ENCODE peak calls at places on chromosomes 2 and 18, in seven cellular contexts. P is RWPE1, F is GM06990, W is uterus, A is lung, J is coronary artery, K is foreskin keratinocyte. S is an unnamed sample.

GRCh38 chr18:9827856-9828793 is 57.6 kb upstream of the TXNDC2 start:
- DNase-seq in P (peak), F (no peak), W (peak), A (peak), J (no peak), K (peak), S (no peak)

GRCh38 chr2:199484927-199485326 is 27.2 kb upstream of the SATB2 start:
- DNase-seq in P (no peak), F (no peak), W (no peak), A (no peak), J (no peak), K (no peak), S (no peak)

GRCh38 chr2:119981896-119982295 is 31.0 kb upstream of the EPB41L5 start:
- DNase-seq in P (no peak), F (no peak), W (no peak), A (no peak), J (no peak), K (no peak), S (no peak)

GRCh38 chr2:2112416-2113131 is 218.5 kb downstream of the MYT1L start:
- DNase-seq in P (no peak), F (no peak), W (no peak), A (no peak), J (no peak), K (no peak), S (no peak)

GRCh38 chr2:85277416-85278158 is 50.2 kb downstream of the TGOLN2 start:
- DNase-seq in P (no peak), F (no peak), W (peak), A (no peak), J (no peak), K (peak), S (no peak)

GRCh38 chr18:8705280-8705940 is at the start of gene MTCL1:
- DNase-seq in P (peak), F (peak), W (no peak), A (peak), J (no peak), K (peak), S (no peak)

GRCh38 chr2:10163498-10164486 is 41.3 kb downstream of the RRM2 start:
- DNase-seq in P (no peak), F (no peak), W (no peak), A (no peak), J (no peak), K (peak), S (no peak)

GRCh38 chr18:63298393-63299015 is 21.1 kb downstream of the BCL2 start:
- DNase-seq in P (no peak), F (no peak), W (no peak), A (no peak), J (no peak), K (no peak), S (no peak)

GRCh38 chr2:64201086-64201627 is 56.9 kb upstream of the PELI1 start:
- DNase-seq in P (no peak), F (no peak), W (no peak), A (no peak), J (no peak), K (no peak), S (no peak)

GRCh38 chr2:109268916-109269315 is 139.9 kb downstream of the SH3RF3 start:
- DNase-seq in P (no peak), F (no peak), W (no peak), A (no peak), J (no peak), K (no peak), S (no peak)

GRCh38 chr2:2860583-2861300 is 516.9 kb downstream of the EIPR1 start:
- DNase-seq in P (no peak), F (no peak), W (no peak), A (no peak), J (no peak), K (no peak), S (no peak)

GRCh38 chr18:6520901-6521300 is 106.2 kb upstream of the L3MBTL4 start:
- DNase-seq in P (no peak), F (no peak), W (no peak), A (no peak), J (no peak), K (no peak), S (no peak)

GRCh38 chr2:212721026-212721451 is 182.4 kb upstream of the ERBB4 start:
- DNase-seq in P (no peak), F (no peak), W (no peak), A (no peak), J (no peak), K (no peak), S (peak)

GRCh38 chr2:6526093-6526824 is 339.4 kb downstream of the CMPK2 start:
- DNase-seq in P (peak), F (no peak), W (no peak), A (no peak), J (no peak), K (peak), S (no peak)

GRCh38 chr18:48468151-48468550 is 59.0 kb upstream of the ZBTB7C start:
- DNase-seq in P (no peak), F (no peak), W (no peak), A (no peak), J (no peak), K (no peak), S (no peak)

GRCh38 chr2:64488050-64488974 is 34.4 kb downstream of the LGALSL start:
- DNase-seq in P (peak), F (peak), W (peak), A (peak), J (peak), K (peak), S (peak)

GRCh38 chr2:9174771-9175441 is 31.7 kb upstream of the ASAP2 start:
- DNase-seq in P (peak), F (no peak), W (no peak), A (peak), J (no peak), K (peak), S (no peak)

GRCh38 chr2:15725788-15726112 is 134.1 kb downstream of the DDX1 start:
- DNase-seq in P (no peak), F (no peak), W (no peak), A (no peak), J (peak), K (no peak), S (no peak)

GRCh38 chr2:77977486-77978063 is 455.4 kb upstream of the LRRTM4 start:
- DNase-seq in P (no peak), F (no peak), W (no peak), A (no peak), J (no peak), K (no peak), S (no peak)

GRCh38 chr2:12684471-12684936 is 32.2 kb upstream of the TRIB2 start:
- DNase-seq in P (peak), F (no peak), W (peak), A (peak), J (no peak), K (peak), S (no peak)

GRCh38 chr2:121285077-121285449 is at the start of gene TFCP2L1:
- DNase-seq in P (peak), F (peak), W (no peak), A (peak), J (no peak), K (peak), S (no peak)

GRCh38 chr2:240876475-240877251 is 8.0 kb downstream of the AGXT start:
- DNase-seq in P (no peak), F (no peak), W (peak), A (no peak), J (no peak), K (no peak), S (no peak)

GRCh38 chr2:41895334-41895664 is 152.5 kb upstream of the PKDCC start:
- DNase-seq in P (no peak), F (no peak), W (no peak), A (no peak), J (no peak), K (no peak), S (no peak)

GRCh38 chr18:13338318-13338717 is 119.8 kb downstream of the LDLRAD4 start:
- DNase-seq in P (no peak), F (no peak), W (no peak), A (no peak), J (no peak), K (no peak), S (no peak)

GRCh38 chr2:112880081-112880531 is 30.9 kb upstream of the IL37 start:
- DNase-seq in P (peak), F (peak), W (no peak), A (no peak), J (no peak), K (peak), S (no peak)

GRCh38 chr2:182824759-182825143 is 41.7 kb downstream of the FRZB start:
- DNase-seq in P (no peak), F (no peak), W (no peak), A (no peak), J (no peak), K (no peak), S (no peak)

GRCh38 chr2:110105608-110106467 is 9.8 kb downstream of the MALL start:
- DNase-seq in P (peak), F (no peak), W (no peak), A (no peak), J (no peak), K (peak), S (peak)

GRCh38 chr2:48065096-48065495 is 158.8 kb upstream of the FBXO11 start:
- DNase-seq in P (peak), F (no peak), W (no peak), A (no peak), J (no peak), K (peak), S (no peak)

GRCh38 chr2:38384344-38384743 is 7.3 kb upstream of the ATL2 start:
- DNase-seq in P (no peak), F (no peak), W (no peak), A (no peak), J (no peak), K (no peak), S (no peak)

GRCh38 chr2:129877795-129878775 is 101.4 kb upstream of the RAB6C start:
- DNase-seq in P (peak), F (no peak), W (peak), A (peak), J (peak), K (no peak), S (peak)

GRCh38 chr18:702957-703659 is 9.3 kb downstream of the ENOSF1 start:
- DNase-seq in P (peak), F (no peak), W (peak), A (no peak), J (no peak), K (peak), S (peak)

GRCh38 chr2:230762317-230762896 is 49.8 kb downstream of the CAB39 start:
- DNase-seq in P (no peak), F (no peak), W (no peak), A (no peak), J (no peak), K (no peak), S (no peak)

GRCh38 chr18:54043484-54044256 is 180.8 kb downstream of the MBD2 start:
- DNase-seq in P (no peak), F (no peak), W (no peak), A (no peak), J (no peak), K (peak), S (no peak)
- TF ChIP-seq CTCF in P (no peak), F (no peak), W (no peak), A (no peak), J (no peak), K (peak), S (no peak)

DNA sequence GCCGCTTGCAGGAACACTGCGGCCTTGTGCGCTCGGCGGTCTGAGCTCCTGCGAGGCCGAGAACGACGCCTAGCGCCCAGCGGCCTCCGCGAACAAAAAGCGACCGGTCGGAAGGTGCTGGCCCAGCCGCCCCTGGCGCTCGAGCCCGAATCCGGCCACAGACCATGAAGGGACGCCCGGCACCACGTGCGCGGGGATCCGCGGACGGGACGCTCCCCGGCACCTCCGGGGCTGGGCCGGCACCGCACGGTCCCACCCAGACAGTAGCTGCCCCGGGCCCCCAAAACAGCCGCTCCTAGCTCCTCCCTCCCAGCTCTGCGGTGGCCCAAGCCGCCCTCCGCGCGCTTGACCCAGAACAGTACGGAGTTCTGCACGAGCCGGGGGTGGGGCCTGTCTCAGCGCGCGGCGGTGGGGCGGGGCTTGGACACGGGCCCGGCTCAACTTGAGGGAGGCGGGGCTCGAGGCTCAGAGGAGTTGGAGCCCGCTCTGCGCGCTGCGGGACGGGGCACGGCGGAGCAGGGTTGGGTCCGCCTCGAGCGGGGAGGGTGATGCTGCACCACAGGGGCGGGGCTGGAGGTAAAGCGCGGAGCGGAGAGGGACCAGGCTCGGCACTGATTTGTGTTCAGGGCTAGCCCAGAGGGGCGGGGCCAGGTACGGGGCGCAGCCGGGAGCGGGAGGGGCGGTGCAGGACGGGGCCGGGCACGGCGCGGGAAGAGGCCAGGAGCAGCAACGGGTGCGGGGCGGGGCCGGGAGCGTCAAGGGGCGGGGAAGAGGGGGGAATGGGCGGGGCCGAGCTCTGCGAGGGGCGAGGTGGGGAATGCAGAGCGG is 538 bp upstream of the IMPA2 start:
- DNase-seq in P (peak), F (peak), W (peak), A (peak), J (peak), K (peak), S (peak)
- TF ChIP-seq CTCF in P (no peak), F (no peak), W (no peak), A (no peak), J (no peak), K (peak), S (no peak)

GRCh38 chr2:224378087-224379085 is 23.5 kb downstream of the FAM124B start:
- DNase-seq in P (no peak), F (no peak), W (no peak), A (no peak), J (no peak), K (no peak), S (no peak)
- TF ChIP-seq CTCF in P (no peak), F (no peak), W (no peak), A (no peak), J (no peak), K (peak), S (peak)

GRCh38 chr2:118374974-118375745 is 286.9 kb downstream of the INSIG2 start:
- DNase-seq in P (no peak), F (no peak), W (no peak), A (no peak), J (no peak), K (no peak), S (no peak)

GRCh38 chr2:118372876-118373597 is 284.8 kb downstream of the INSIG2 start:
- DNase-seq in P (no peak), F (no peak), W (no peak), A (no peak), J (no peak), K (no peak), S (no peak)

GRCh38 chr2:118375907-118376306 is 287.6 kb downstream of the INSIG2 start:
- DNase-seq in P (no peak), F (no peak), W (no peak), A (no peak), J (no peak), K (no peak), S (no peak)

GRCh38 chr2:118371500-118371899 is 283.2 kb downstream of the INSIG2 start:
- DNase-seq in P (peak), F (no peak), W (no peak), A (no peak), J (no peak), K (peak), S (no peak)
- TF ChIP-seq CTCF in P (peak), F (peak), W (no peak), A (no peak), J (no peak), K (peak), S (peak)

GRCh38 chr2:197615033-197615652 is 60.2 kb downstream of the RFTN2 start:
- DNase-seq in P (peak), F (no peak), W (no peak), A (no peak), J (no peak), K (peak), S (no peak)
- TF ChIP-seq CTCF in P (peak), F (peak), W (no peak), A (no peak), J (no peak), K (peak), S (no peak)

DNA sequence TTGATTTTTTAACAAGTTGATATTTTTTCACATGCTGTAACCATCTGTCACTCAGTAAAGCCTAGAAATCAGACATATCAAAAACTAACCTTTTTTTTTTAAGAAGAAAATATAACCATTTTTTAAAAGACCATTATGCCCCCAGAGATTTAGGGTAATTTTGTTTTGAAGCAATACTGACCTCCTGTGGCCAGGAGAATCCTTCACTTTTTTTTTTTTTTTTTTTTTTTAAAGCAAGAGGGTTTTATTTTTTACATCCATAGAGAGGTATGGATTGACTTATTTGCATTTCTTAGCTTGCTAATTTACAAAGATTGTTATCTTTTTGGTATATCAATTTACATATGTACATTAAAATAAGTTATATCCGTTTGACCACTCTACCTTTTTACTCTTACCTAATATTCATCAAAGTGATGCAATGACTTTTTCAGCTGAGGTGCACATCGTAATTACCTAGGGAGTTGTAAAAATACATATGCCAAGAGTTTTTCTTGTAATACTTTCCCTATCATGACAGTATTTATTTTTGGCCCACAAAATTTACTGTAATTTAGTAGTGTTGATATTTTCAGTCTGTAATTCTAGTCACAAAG is 161.9 kb downstream of the SOCS6 start:
- DNase-seq in P (peak), F (no peak), W (no peak), A (no peak), J (no peak), K (no peak), S (no peak)
- TF ChIP-seq CTCF in P (peak), F (peak), W (no peak), A (no peak), J (no peak), K (peak), S (peak)

DNA sequence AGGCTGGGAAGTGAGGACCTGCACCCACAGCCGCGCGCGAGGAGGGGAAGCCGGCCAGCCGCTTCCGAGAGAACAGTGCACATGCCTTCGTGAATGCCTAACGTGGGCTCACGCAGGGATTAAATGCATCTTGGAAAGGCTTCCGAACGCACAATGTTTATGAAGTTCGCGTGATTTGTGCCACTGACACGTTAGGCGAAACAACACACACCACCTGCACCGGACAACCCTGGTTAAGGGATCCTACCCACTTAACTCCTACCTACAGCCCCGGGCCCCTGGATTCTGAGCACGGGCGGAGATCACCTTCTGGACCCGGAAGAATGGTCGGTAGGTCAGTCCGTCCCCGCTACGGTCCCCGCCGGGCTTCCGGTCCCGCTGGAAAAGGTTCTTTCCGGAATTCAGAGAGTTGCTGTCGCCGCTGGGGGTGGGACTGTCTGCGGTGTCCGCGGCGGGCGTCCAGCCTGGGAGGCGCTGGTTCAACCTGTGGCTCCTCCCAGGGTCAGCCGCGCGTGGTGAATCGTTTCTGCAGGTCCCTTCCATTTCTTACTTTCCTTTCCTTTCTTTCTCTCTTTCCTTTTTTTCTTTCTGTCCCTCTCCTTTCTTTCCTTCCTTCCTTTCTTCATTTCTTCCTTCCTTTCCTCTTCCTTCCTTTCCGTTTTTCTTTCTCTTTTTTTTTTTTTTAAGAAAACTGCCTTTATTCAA is at the start of gene MTIF2:
- DNase-seq in P (peak), F (peak), W (peak), A (peak), J (peak), K (peak), S (peak)
- TF ChIP-seq CTCF in P (no peak), F (no peak), W (peak), A (no peak), J (no peak), K (peak), S (peak)

DNA sequence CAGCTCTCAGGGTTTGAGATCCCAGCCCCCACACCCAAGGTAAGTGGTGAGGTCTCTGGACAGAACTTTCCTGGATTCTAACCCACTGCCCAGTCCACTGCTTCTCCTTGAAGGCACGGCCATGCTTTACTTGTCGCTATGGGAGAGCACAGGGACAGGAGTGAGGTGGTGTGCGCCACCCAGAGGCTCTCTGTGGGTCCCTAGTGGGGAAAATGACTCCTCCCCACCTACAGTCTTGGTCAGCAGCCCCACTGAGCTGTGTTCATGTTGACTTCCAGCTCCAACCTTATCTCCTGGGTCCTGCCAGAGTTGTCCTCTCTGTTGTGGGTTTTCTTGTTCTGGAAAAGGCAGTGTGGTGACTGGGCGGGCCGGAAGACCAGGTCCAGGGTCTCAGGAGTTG is 11.1 kb downstream of the TET3 start:
- DNase-seq in P (no peak), F (no peak), W (no peak), A (no peak), J (no peak), K (no peak), S (no peak)
- TF ChIP-seq CTCF in P (no peak), F (peak), W (no peak), A (no peak), J (no peak), K (no peak), S (no peak)